ENCODE peak calls at places on chromosomes 1 and 21, in seven cellular contexts. D is GM12865; E is heart left ventricle; H is CD8-positive, alpha-beta T cell; M is foreskin fibroblast; Y is astrocyte of the spinal cord; G is IMR-90. U is an unnamed sample.

GRCh38 chr21:36948686-36949085 is 17.8 kb downstream of the HLCS start:
- DNase-seq in D (no peak), H (no peak), G (peak), M (peak), Y (no peak), E (no peak), U (peak)

GRCh38 chr21:14482165-14482564 is 64.0 kb downstream of the SAMSN1 start:
- DNase-seq in E (peak), M (no peak), G (no peak), D (peak), H (no peak), Y (no peak), U (no peak)

GRCh38 chr1:12609469-12610003 is 8.5 kb downstream of the DHRS3 start:
- DNase-seq in D (no peak), G (no peak), M (no peak), E (no peak), Y (no peak), H (no peak), U (peak)

GRCh38 chr1:236522937-236523703 is 662 bp upstream of the LGALS8 start:
- DNase-seq in G (no peak), H (peak), D (no peak), E (peak), M (no peak), Y (no peak), U (no peak)

GRCh38 chr1:101200513-101200912 is 36.3 kb upstream of the S1PR1 start:
- DNase-seq in Y (peak), E (no peak), H (no peak), G (peak), D (no peak), M (peak), U (peak)

GRCh38 chr1:24888061-24888970 is 41.8 kb downstream of the RUNX3 start:
- DNase-seq in D (no peak), Y (no peak), E (peak), M (no peak), G (no peak), H (peak), U (no peak)

GRCh38 chr1:156803086-156803851 is 13.4 kb downstream of the SH2D2A start:
- DNase-seq in E (no peak), Y (no peak), H (no peak), M (no peak), D (no peak), G (no peak), U (peak)

GRCh38 chr1:61079276-61079897 is 3.0 kb upstream of the NFIA start:
- DNase-seq in M (no peak), E (no peak), D (no peak), G (no peak), Y (no peak), H (no peak), U (no peak)

GRCh38 chr1:31572323-31573104 is 3.8 kb upstream of the TINAGL1 start:
- DNase-seq in G (peak), M (peak), E (no peak), H (no peak), D (no peak), Y (no peak), U (peak)

GRCh38 chr1:115980998-115981993 is 5.0 kb downstream of the SLC22A15 start:
- DNase-seq in Y (peak), E (no peak), G (peak), D (peak), M (no peak), H (peak), U (peak)

GRCh38 chr1:86705633-86705985 is 1.2 kb downstream of the SH3GLB1 start:
- DNase-seq in G (no peak), H (no peak), Y (no peak), E (no peak), D (no peak), M (no peak), U (peak)

GRCh38 chr1:174999926-175000696 is at the start of gene CACYBP:
- DNase-seq in E (no peak), G (peak), H (no peak), M (no peak), Y (peak), D (peak), U (peak)

GRCh38 chr1:71307451-71307850 is 226.6 kb upstream of the ZRANB2 start:
- DNase-seq in E (no peak), H (no peak), Y (peak), G (peak), D (peak), M (peak), U (peak)

GRCh38 chr1:112546076-112546475 is 37.3 kb downstream of the WNT2B start:
- DNase-seq in E (no peak), Y (no peak), G (no peak), H (no peak), M (peak), D (no peak), U (peak)

GRCh38 chr1:208189716-208190115 is 54.5 kb downstream of the PLXNA2 start:
- DNase-seq in E (no peak), Y (no peak), H (no peak), G (no peak), M (no peak), D (no peak), U (no peak)

DNA sequence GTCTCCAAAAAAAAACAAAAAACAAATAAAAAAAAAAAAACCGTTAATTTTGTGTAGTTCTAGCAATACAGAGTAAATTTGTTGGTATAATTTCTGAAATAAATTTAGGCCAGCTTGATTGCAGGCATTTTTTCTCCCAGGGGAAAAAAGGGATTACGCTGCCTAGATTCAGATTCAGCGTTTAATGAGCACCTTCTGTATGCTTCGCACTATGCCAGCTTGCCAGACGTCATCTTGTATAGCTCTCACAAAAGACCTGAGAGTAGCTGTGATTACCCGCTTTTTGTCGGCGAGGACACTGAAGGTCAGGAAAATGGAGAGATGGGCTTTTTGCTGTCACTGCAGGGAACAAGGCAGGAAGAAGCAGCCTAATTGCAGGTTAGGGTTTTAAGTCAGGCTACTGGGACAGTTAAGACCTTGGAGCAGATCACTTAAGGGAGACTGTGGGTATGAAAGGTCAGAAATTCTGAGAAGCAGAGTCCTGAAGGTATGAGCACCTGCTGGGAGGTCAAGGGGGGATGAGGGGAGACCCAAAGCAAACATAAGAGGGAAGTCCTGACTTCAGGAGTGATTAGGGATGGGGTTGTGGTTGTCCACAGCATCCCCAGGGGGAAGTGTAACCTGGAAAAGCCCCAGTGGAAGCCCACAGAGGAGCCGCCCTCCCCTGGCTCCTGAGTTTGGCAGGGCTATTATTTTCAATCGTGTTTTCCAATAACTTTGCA is 39.0 kb downstream of the TMCC2 start:
- DNase-seq in D (no peak), E (no peak), M (no peak), H (no peak), G (no peak), Y (no peak), U (no peak)
- H3K4me3 ChIP-seq in D (no peak), E (no peak), M (no peak), H (no peak), G (no peak), Y (no peak), U (no peak)

GRCh38 chr1:90550616-90551406 is 166.3 kb downstream of the BARHL2 start:
- DNase-seq in H (no peak), M (no peak), E (no peak), Y (no peak), D (peak), G (no peak), U (no peak)
- TF ChIP-seq CTCF in H (no peak), M (no peak), E (no peak), Y (no peak), D (peak), G (no peak), U (no peak)

GRCh38 chr1:63324779-63325119 is 2.4 kb downstream of the FOXD3 start:
- DNase-seq in G (no peak), M (no peak), E (no peak), H (no peak), D (no peak), Y (no peak), U (no peak)

GRCh38 chr1:63322248-63322943 is at the start of gene FOXD3:
- DNase-seq in H (no peak), G (peak), Y (no peak), M (peak), E (peak), D (peak), U (no peak)

GRCh38 chr1:63326106-63326472 is 3.7 kb downstream of the FOXD3 start:
- DNase-seq in H (no peak), D (no peak), G (no peak), Y (no peak), E (no peak), M (no peak), U (no peak)

GRCh38 chr1:63322944-63323865 is 838 bp downstream of the FOXD3 start:
- DNase-seq in Y (no peak), G (no peak), E (no peak), D (peak), M (no peak), H (peak), U (peak)

GRCh38 chr1:63323866-63324778 is 1.8 kb downstream of the FOXD3 start:
- DNase-seq in G (no peak), D (no peak), Y (no peak), E (no peak), M (no peak), H (no peak), U (no peak)
- H3K4me3 ChIP-seq in G (no peak), D (no peak), Y (no peak), E (peak), M (no peak), H (no peak), U (no peak)

GRCh38 chr1:169070958-169071357 is 35.5 kb upstream of the ATP1B1 start:
- DNase-seq in G (no peak), M (no peak), H (no peak), Y (no peak), E (no peak), D (no peak), U (no peak)
- TF ChIP-seq CTCF in G (no peak), M (no peak), H (no peak), Y (no peak), E (no peak), D (peak), U (no peak)

DNA sequence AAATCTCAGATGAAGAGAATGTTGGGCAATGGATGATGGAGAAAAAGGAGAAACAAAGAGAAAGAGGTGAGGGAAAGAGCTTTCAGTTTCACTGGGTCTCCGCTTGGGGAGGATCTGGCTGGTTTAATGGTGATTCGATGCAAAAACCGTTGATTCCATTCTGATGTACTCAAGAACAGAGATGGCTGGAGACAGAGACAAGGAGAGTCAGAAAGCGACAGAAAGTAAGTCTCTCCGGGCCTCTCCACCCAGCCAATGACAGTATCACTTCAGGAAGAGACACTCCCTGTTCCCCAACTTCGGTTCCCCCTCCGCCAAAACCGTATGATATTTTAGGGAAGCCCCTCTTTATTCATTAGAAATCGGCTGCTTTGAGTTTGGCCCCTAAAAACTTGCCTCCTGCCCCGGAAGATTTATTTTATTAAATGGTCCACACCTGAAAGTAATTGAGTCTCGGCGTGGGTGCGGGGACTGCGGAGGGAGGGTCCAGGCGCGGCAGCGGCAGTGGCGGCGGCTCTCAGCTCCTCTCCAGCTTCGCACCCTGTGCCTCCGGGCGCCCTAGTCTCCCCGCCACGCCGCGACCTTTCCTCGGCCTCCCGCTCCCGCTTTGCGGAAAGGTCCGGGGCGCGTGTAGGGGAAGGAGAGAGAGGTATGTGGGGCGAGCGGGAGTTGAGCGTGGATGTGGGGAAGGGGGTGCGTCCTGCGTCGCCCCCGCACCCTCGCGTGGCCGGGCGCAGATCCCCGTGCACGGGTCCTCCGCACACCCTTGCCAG is 13.2 kb upstream of the ALX3 start:
- DNase-seq in D (no peak), E (no peak), H (no peak), G (no peak), Y (no peak), M (no peak), U (no peak)
- H3K4me3 ChIP-seq in D (peak), E (peak), H (peak), G (no peak), Y (no peak), M (peak), U (peak)

GRCh38 chr1:178093958-178094751 is at the start of gene RASAL2:
- DNase-seq in H (no peak), Y (peak), E (peak), M (peak), G (peak), D (peak), U (peak)
- TF ChIP-seq CTCF in H (no peak), Y (peak), E (no peak), M (peak), G (peak), D (no peak), U (peak)

GRCh38 chr1:205519541-205520131 is 15.2 kb downstream of the CDK18 start:
- DNase-seq in E (no peak), Y (no peak), M (no peak), D (no peak), H (no peak), G (no peak), U (no peak)
- H3K4me3 ChIP-seq in E (no peak), Y (no peak), M (no peak), D (no peak), H (no peak), G (no peak), U (no peak)

U was measured in choroid plexus epithelial cell.